ENCODE peak calls at places on chromosome 20, in four cellular contexts. P, N, L and J are unnamed samples.

GRCh38 chr20:14568701-14569100 is 231.3 kb upstream of the FLRT3 start:
- DNase-seq in P (no peak), N (no peak), L (no peak), J (no peak)

GRCh38 chr20:35556871-35557270 is 15.0 kb downstream of the ERGIC3 start:
- DNase-seq in P (no peak), N (no peak), L (no peak), J (no peak)

GRCh38 chr20:24778585-24779031 is 170.5 kb upstream of the CST7 start:
- DNase-seq in P (no peak), N (no peak), L (no peak), J (peak)

GRCh38 chr20:61295726-61296628 is 43.9 kb downstream of the CDH4 start:
- DNase-seq in P (peak), N (no peak), L (no peak), J (no peak)

GRCh38 chr20:56925696-56926101 is 296.6 kb downstream of the TFAP2C start:
- DNase-seq in P (peak), N (peak), L (no peak), J (no peak)

GRCh38 chr20:44017905-44018683 is 103.4 kb downstream of the TOX2 start:
- DNase-seq in P (no peak), N (peak), L (no peak), J (no peak)

GRCh38 chr20:25643735-25644134 is 19.9 kb upstream of the NANP start:
- DNase-seq in P (no peak), N (no peak), L (no peak), J (no peak)

GRCh38 chr20:43938932-43939761 is 24.5 kb downstream of the TOX2 start:
- DNase-seq in P (no peak), N (no peak), L (no peak), J (no peak)

GRCh38 chr20:4912380-4913142 is 88.7 kb downstream of the SLC23A2 start:
- DNase-seq in P (no peak), N (no peak), L (no peak), J (no peak)

GRCh38 chr20:62768815-62769287 is 27.4 kb upstream of the MRGBP start:
- DNase-seq in P (no peak), N (peak), L (no peak), J (no peak)

GRCh38 chr20:23928788-23929187 is 49.2 kb upstream of the CST5 start:
- DNase-seq in P (no peak), N (no peak), L (no peak), J (no peak)

GRCh38 chr20:4813839-4814695 is 92.4 kb downstream of the PRND start:
- DNase-seq in P (no peak), N (no peak), L (peak), J (peak)

GRCh38 chr20:25221592-25222460 is 26.1 kb upstream of the PYGB start:
- DNase-seq in P (no peak), N (no peak), L (no peak), J (peak)

GRCh38 chr20:62624325-62624690 is 18.0 kb upstream of the SLCO4A1 start:
- DNase-seq in P (no peak), N (no peak), L (peak), J (no peak)

GRCh38 chr20:3080939-3081388 is 3.6 kb downstream of the AVP start:
- DNase-seq in P (no peak), N (no peak), L (no peak), J (no peak)

GRCh38 chr20:5569021-5569420 is 181.2 kb upstream of the SHLD1 start:
- DNase-seq in P (no peak), N (peak), L (no peak), J (peak)

GRCh38 chr20:22339091-22339881 is 245.1 kb downstream of the FOXA2 start:
- DNase-seq in P (peak), N (peak), L (peak), J (no peak)

GRCh38 chr20:62319346-62319909 is 16.6 kb downstream of the ADRM1 start:
- DNase-seq in P (no peak), N (no peak), L (no peak), J (no peak)

GRCh38 chr20:19048898-19049889 is 163.2 kb upstream of the SLC24A3 start:
- DNase-seq in P (no peak), N (peak), L (no peak), J (no peak)

GRCh38 chr20:22423190-22423832 is 161.1 kb downstream of the FOXA2 start:
- DNase-seq in P (no peak), N (no peak), L (no peak), J (no peak)

GRCh38 chr20:46324960-46325703 is 16.8 kb upstream of the CDH22 start:
- DNase-seq in P (no peak), N (peak), L (no peak), J (no peak)

GRCh38 chr20:62772994-62773858 is 23.0 kb upstream of the MRGBP start:
- DNase-seq in P (no peak), N (no peak), L (no peak), J (no peak)

GRCh38 chr20:59455392-59456341 is 148.7 kb upstream of the PHACTR3 start:
- DNase-seq in P (peak), N (peak), L (peak), J (peak)
- TF ChIP-seq CTCF in P (peak), N (peak), L (peak), J (no peak)

GRCh38 chr20:51700809-51701285 is 67.3 kb downstream of the ATP9A start:
- DNase-seq in P (peak), N (peak), L (peak), J (no peak)
- TF ChIP-seq CTCF in P (peak), N (peak), L (peak), J (no peak)

GRCh38 chr20:10558635-10559187 is 115.1 kb downstream of the JAG1 start:
- DNase-seq in P (no peak), N (peak), L (peak), J (no peak)
- TF ChIP-seq CTCF in P (no peak), N (peak), L (no peak), J (no peak)

DNA sequence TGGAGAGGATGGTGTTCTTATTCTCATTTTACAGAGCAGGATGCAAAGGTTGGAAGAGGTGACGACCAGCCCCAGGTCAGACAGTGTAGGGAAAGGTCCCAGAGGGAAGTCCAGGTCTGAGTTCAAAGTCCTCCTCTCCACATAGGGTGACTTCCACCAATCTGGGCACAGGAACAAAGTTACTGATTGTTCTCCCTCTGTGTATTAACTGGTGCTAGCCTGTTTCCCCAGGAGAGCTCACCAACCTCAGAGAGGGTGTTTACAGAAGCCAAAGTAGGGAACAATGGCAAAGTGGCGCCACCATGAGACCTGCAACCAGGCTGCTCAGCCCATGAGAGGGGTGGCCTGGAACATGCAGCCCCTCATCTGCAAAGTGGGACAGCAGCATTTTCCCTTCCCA is 16.8 kb upstream of the SIRPB1 start:
- DNase-seq in P (no peak), N (no peak), L (no peak), J (no peak)
- TF ChIP-seq CTCF in P (no peak), N (no peak), L (no peak), J (no peak)

GRCh38 chr20:8981482-8981881 is 87.4 kb upstream of the PLCB4 start:
- DNase-seq in P (no peak), N (no peak), L (no peak), J (no peak)
- TF ChIP-seq CTCF in P (no peak), N (no peak), L (no peak), J (no peak)

GRCh38 chr20:51802170-51802745 is at the start of gene SALL4:
- DNase-seq in P (peak), N (peak), L (no peak), J (no peak)
- TF ChIP-seq CTCF in P (no peak), N (no peak), L (no peak), J (no peak)

GRCh38 chr20:20393770-20394169 is 25.9 kb downstream of the INSM1 start:
- DNase-seq in P (no peak), N (peak), L (no peak), J (no peak)

GRCh38 chr20:20391766-20392165 is 23.9 kb downstream of the INSM1 start:
- DNase-seq in P (no peak), N (no peak), L (no peak), J (no peak)

GRCh38 chr20:20390393-20390792 is 22.5 kb downstream of the INSM1 start:
- DNase-seq in P (no peak), N (no peak), L (no peak), J (no peak)

GRCh38 chr20:20393207-20393606 is 25.3 kb downstream of the INSM1 start:
- DNase-seq in P (no peak), N (no peak), L (no peak), J (no peak)

DNA sequence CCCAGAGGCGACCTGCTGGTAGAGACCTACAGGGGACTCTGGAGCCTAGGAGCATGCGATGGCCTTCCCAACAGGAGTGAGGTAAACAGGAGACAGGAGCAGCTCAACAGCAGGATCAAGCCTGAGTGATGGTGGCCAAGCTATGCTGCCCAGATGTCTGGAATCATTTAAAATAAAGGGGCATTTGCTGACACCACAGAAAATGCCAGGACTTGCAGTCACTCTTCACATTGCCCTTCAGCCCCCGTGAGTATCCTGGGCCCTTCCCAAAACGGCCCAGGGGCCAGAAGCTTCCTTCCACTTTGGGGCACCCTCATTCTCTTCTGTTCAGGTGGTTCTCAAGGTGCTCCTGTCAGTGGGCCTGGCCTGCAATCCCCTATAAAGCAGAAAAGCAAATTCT is 23.2 kb downstream of the INSM1 start:
- DNase-seq in P (no peak), N (no peak), L (no peak), J (no peak)
- TF ChIP-seq CTCF in P (no peak), N (no peak), L (no peak), J (no peak)